ENCODE peak calls at places on chromosomes 16 and 17, in eight cellular contexts. B is right atrium auricular region; R is non-pigmented ciliary epithelial cell; L is RCC 7860; I is T-helper 2 cell; T is activated CD4-positive, CD25-positive, alpha-beta regulatory T cell; W is activated CD4-positive, alpha-beta T cell treated with anti-CD3 and anti-CD28 coated beads for 48 hours; O is substantia nigra. V is an unnamed sample.

GRCh38 chr16:14378131-14378551 is 251.9 kb downstream of the PARN start:
- DNase-seq in I (no peak), R (no peak), O (no peak), B (no peak), L (no peak), T (no peak), W (no peak), V (no peak)

GRCh38 chr17:17913695-17914332 is 58.4 kb downstream of the TOM1L2 start:
- DNase-seq in O (no peak), B (peak), W (peak), L (peak), R (peak), T (no peak), I (no peak), V (peak)

GRCh38 chr17:64190468-64190867 is 60.5 kb upstream of the ERN1 start:
- DNase-seq in B (no peak), L (no peak), O (no peak), T (no peak), W (no peak), I (no peak), R (no peak), V (no peak)

GRCh38 chr17:2624292-2624731 is 30.9 kb downstream of the PAFAH1B1 start:
- DNase-seq in R (peak), L (no peak), W (no peak), I (no peak), T (no peak), B (no peak), O (no peak), V (peak)

GRCh38 chr17:30600062-30600829 is 123.0 kb downstream of the GOSR1 start:
- DNase-seq in L (peak), W (peak), B (peak), T (peak), I (peak), O (peak), R (no peak), V (peak)

GRCh38 chr16:54443839-54444238 is 157.3 kb upstream of the IRX3 start:
- DNase-seq in O (no peak), I (no peak), R (no peak), B (no peak), T (no peak), L (no peak), W (no peak), V (no peak)

GRCh38 chr16:57507414-57508083 is 21.3 kb upstream of the DOK4 start:
- DNase-seq in L (no peak), R (no peak), O (no peak), I (no peak), B (no peak), W (no peak), T (no peak), V (no peak)

GRCh38 chr17:50274142-50274944 is at the start of gene TMEM92:
- DNase-seq in B (no peak), R (no peak), T (no peak), O (no peak), I (no peak), W (no peak), L (peak), V (no peak)

GRCh38 chr17:38451840-38452529 is 23.7 kb downstream of the ARHGAP23 start:
- DNase-seq in R (peak), B (no peak), I (no peak), L (peak), O (no peak), W (no peak), T (no peak), V (no peak)

GRCh38 chr17:28646039-28646754 is 1.2 kb upstream of the BLTP2 start:
- DNase-seq in W (no peak), R (no peak), L (no peak), B (no peak), O (no peak), T (no peak), I (no peak), V (peak)

GRCh38 chr16:11797957-11798299 is 870 bp upstream of the ZC3H7A start:
- DNase-seq in T (no peak), I (no peak), O (no peak), B (no peak), W (no peak), R (no peak), L (no peak), V (no peak)

GRCh38 chr16:2085669-2086068 is 37.9 kb downstream of the TSC2 start:
- DNase-seq in R (no peak), I (no peak), B (no peak), W (no peak), O (no peak), T (no peak), L (no peak), V (no peak)

V was measured in erythroblast.